ENCODE peak calls at places on chromosomes 5 and 9, in five cellular contexts. F is hepatocyte, H is GM10248, J is fibroblast of lung, R is A549. I is an unnamed sample.

GRCh38 chr9:134955801-134956200 is 38.1 kb upstream of the FCN1 start:
- DNase-seq in H (no peak), J (no peak), F (no peak), R (no peak), I (no peak)

GRCh38 chr9:18861599-18862546 is 171.1 kb downstream of the SAXO1 start:
- DNase-seq in R (no peak), H (no peak), F (peak), J (peak), I (no peak)

GRCh38 chr5:59893436-59894227 is at the start of gene PDE4D:
- DNase-seq in H (peak), F (peak), J (peak), R (peak), I (peak)

GRCh38 chr9:120348951-120349429 is 231.0 kb downstream of the CDK5RAP2 start:
- DNase-seq in H (peak), R (peak), J (peak), F (peak), I (peak)

GRCh38 chr5:87300744-87301143 is 33.1 kb downstream of the RASA1 start:
- DNase-seq in H (no peak), J (peak), F (peak), R (peak), I (peak)

GRCh38 chr5:170362102-170362501 is 27.1 kb downstream of the KCNMB1 start:
- DNase-seq in J (no peak), R (no peak), H (no peak), F (no peak), I (no peak)

GRCh38 chr5:125612356-125613149 is 810.7 kb upstream of the GRAMD2B start:
- DNase-seq in R (no peak), J (no peak), F (no peak), H (no peak), I (no peak)

GRCh38 chr5:157366741-157367684 is 93.0 kb upstream of the NIPAL4 start:
- DNase-seq in J (peak), H (no peak), F (peak), R (peak), I (peak)

GRCh38 chr5:2136728-2137333 is 254.1 kb upstream of the IRX4 start:
- DNase-seq in H (no peak), J (no peak), F (no peak), R (no peak), I (no peak)

GRCh38 chr9:112012026-112012902 is 115.7 kb downstream of the UGCG start:
- DNase-seq in F (peak), R (peak), J (peak), H (peak), I (peak)

GRCh38 chr9:129958771-129959170 is 84.2 kb downstream of the FNBP1 start:
- DNase-seq in H (no peak), R (no peak), F (no peak), J (no peak), I (no peak)

GRCh38 chr5:32600057-32600622 is 14.8 kb downstream of the SUB1 start:
- DNase-seq in J (peak), F (peak), R (no peak), H (no peak), I (peak)

GRCh38 chr5:31477516-31477915 is 54.4 kb downstream of the DROSHA start:
- DNase-seq in R (no peak), F (no peak), J (peak), H (no peak), I (no peak)

GRCh38 chr9:35616681-35617459 is 1.3 kb downstream of the CD72 start:
- DNase-seq in H (peak), F (peak), J (peak), R (no peak), I (no peak)

GRCh38 chr9:89911721-89912604 is 307.2 kb downstream of the GADD45G start:
- DNase-seq in R (no peak), F (no peak), H (no peak), J (no peak), I (no peak)

GRCh38 chr5:108061941-108062340 is 320.0 kb downstream of the FBXL17 start:
- DNase-seq in J (peak), F (no peak), H (no peak), R (no peak), I (no peak)

GRCh38 chr5:173498286-173498685 is 118.2 kb downstream of the BOD1 start:
- DNase-seq in F (peak), H (no peak), J (peak), R (no peak), I (peak)

GRCh38 chr9:92501671-92502393 is 19.5 kb upstream of the ASPN start:
- DNase-seq in H (peak), J (peak), F (peak), R (peak), I (peak)

GRCh38 chr5:30832519-30832918 is 361.0 kb upstream of the CDH6 start:
- DNase-seq in J (no peak), F (no peak), H (no peak), R (no peak), I (no peak)

GRCh38 chr9:110241491-110242321 is 14.6 kb downstream of the TXN start:
- DNase-seq in J (peak), F (no peak), H (no peak), R (no peak), I (no peak)

GRCh38 chr5:5969942-5970483 is 408.3 kb downstream of the MED10 start:
- DNase-seq in J (no peak), F (no peak), H (no peak), R (no peak), I (no peak)

GRCh38 chr9:136017813-136018190 is 56.6 kb upstream of the UBAC1 start:
- DNase-seq in J (no peak), R (no peak), H (no peak), F (no peak), I (no peak)

GRCh38 chr9:126471084-126471611 is 142.6 kb upstream of the LMX1B start:
- DNase-seq in H (peak), J (peak), R (no peak), F (no peak), I (no peak)

GRCh38 chr9:34629492-34629809 is 585 bp upstream of the ARID3C start:
- DNase-seq in J (no peak), F (no peak), H (no peak), R (no peak), I (no peak)

GRCh38 chr5:100890514-100891008 is 12.5 kb downstream of the ST8SIA4 start:
- DNase-seq in R (no peak), F (no peak), J (peak), H (no peak), I (no peak)

GRCh38 chr5:68161156-68161555 is 54.4 kb upstream of the PIK3R1 start:
- DNase-seq in J (no peak), H (no peak), F (no peak), R (no peak), I (no peak)

GRCh38 chr5:33148076-33148501 is 292.7 kb upstream of the TARS1 start:
- DNase-seq in J (peak), R (peak), H (no peak), F (peak), I (peak)

GRCh38 chr9:97057651-97058050 is 18.7 kb upstream of the CTSV start:
- DNase-seq in F (no peak), R (no peak), J (no peak), H (no peak), I (no peak)

GRCh38 chr5:180090769-180091546 is 19.4 kb upstream of the RNF130 start:
- DNase-seq in R (no peak), H (no peak), F (peak), J (peak), I (no peak)

GRCh38 chr5:158170060-158170459 is 311.1 kb upstream of the CLINT1 start:
- DNase-seq in R (no peak), F (peak), J (no peak), H (no peak), I (no peak)

GRCh38 chr5:10323588-10324488 is 16.1 kb upstream of the CMBL start:
- DNase-seq in J (no peak), H (no peak), F (no peak), R (no peak), I (no peak)

GRCh38 chr5:134245692-134246091 is 19.8 kb upstream of the PPP2CA start:
- DNase-seq in H (no peak), J (no peak), F (no peak), R (no peak), I (no peak)

GRCh38 chr5:134246771-134247329 is 21.0 kb upstream of the PPP2CA start:
- DNase-seq in F (no peak), J (no peak), H (no peak), R (no peak), I (no peak)

GRCh38 chr5:134240421-134240962 is 14.6 kb upstream of the PPP2CA start:
- DNase-seq in H (no peak), R (no peak), J (peak), F (peak), I (peak)

GRCh38 chr5:134245101-134245604 is 19.3 kb upstream of the PPP2CA start:
- DNase-seq in R (no peak), F (peak), J (peak), H (no peak), I (peak)

DNA sequence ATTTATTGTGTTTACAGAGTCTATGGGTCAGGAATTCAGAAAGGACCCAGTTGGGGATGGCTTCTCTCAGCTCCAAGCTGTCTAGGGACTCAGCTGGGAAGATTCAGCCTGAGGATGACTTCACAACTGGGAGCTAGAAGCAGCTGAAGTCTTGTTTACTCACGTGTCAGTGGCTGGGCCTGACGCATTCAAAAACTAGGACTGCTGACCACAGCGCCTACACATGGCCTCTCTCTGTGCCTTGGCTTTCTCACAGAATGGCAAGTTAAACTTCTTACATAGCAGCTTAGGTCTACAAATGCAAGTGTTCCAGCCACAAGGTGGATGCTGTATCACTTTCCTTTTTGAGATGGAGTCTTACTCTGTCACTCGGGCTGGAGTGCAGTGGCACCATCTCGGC is 16.3 kb upstream of the PPP2CA start:
- DNase-seq in F (peak), H (no peak), J (peak), R (no peak), I (peak)
- TF ChIP-seq CTCF in F (no peak), H (no peak), J (no peak), R (no peak), I (no peak)

GRCh38 chr5:142550471-142550870 is 135.4 kb downstream of the FGF1 start:
- DNase-seq in H (no peak), R (no peak), F (no peak), J (no peak), I (no peak)
- TF ChIP-seq CTCF in H (no peak), R (no peak), F (no peak), J (no peak), I (no peak)

DNA sequence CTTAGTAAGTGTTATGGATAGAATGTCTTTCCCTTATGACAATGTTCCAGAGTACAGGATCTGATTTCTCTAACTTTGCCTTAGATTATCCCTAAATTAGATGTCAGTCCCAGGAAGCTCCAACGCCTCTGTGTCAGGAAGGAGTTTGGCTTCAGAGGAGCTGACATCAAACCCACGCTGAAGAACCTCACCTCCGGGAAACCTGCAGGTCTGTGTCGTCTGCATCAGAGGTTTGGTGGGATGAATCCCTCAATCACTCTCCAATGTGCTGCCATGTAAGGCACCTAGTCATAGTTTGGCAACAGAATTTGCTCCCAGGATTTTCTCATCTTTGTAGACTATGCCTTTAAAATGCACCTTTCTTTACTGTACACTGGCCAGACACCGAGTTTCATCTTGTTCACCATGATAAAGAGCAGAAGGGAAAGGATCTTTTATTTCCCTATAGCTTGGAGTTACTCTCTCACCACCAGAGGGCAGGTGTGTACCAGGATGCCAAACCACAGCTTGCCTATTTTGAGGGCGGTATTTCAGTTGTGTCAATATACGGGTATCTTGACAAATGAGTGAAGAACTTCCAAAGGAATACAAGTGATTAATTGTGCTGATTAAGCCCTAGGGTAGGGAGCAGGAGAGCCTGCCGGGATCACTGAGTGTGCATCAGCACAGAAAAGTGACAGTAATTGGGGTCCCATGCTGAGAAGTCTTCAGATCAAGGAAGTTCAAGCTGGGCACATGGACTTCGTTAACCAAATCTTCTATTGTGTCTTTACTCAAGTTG is 23.4 kb downstream of the MINAR2 start:
- DNase-seq in R (peak), J (peak), H (peak), F (peak), I (peak)
- TF ChIP-seq CTCF in R (peak), J (peak), H (peak), F (peak), I (peak)

DNA sequence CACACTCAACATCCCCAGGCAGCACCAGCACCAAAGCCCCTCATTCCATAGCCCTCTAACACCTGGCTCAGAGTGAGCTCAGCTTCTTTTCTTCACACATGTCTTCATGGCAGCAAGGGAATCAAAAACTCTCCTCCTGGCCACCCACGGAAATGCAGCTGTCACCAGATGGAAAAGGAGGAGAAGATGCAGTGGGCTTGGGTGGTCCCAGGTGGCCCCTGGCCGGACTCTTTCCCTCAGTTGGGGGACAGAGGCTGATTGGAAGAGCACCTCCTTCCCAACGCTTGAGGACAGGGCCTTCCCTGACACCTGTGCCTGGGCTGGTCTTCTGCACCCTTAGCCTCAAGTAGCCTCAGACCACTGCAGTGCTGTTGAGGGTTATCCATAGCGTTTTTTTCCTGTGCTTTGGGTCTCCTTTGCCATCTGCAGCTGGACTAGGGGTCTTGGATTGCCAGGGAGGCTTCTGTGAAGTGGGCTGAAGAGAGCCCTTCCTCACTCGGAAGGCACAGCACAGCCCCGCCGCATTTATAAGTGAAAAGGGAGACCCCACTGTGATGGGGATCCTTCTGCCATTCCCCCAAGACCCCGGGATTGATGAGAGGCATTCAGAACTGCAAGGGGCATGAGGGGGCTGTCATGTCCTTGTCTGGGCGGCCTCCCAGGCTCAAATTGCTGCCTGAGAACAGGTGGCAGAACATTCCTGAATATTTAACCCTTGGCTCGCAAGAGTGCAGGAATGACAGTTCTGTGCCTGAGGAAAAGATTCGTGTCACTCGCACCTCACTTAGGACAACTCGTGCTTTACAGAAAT is 200.0 kb downstream of the AUH start:
- DNase-seq in J (no peak), H (no peak), R (no peak), F (no peak), I (no peak)
- TF ChIP-seq CTCF in J (no peak), H (no peak), R (no peak), F (no peak), I (peak)

GRCh38 chr5:150561192-150561512 is 53.2 kb downstream of the NDST1 start:
- DNase-seq in R (no peak), F (no peak), H (no peak), J (no peak), I (no peak)
- TF ChIP-seq CTCF in R (peak), F (no peak), H (no peak), J (no peak), I (peak)

GRCh38 chr5:163463063-163463435 is 2.6 kb downstream of the HMMR start:
- DNase-seq in F (no peak), H (no peak), J (peak), R (no peak), I (no peak)

GRCh38 chr5:163458778-163459405 is 1.0 kb downstream of the NUDCD2 start:
- DNase-seq in J (peak), H (no peak), F (no peak), R (no peak), I (no peak)

GRCh38 chr5:163459465-163459887 is 426 bp downstream of the NUDCD2 start:
- DNase-seq in J (no peak), F (no peak), H (no peak), R (no peak), I (no peak)

GRCh38 chr5:163460562-163461176 is at the start of gene HMMR:
- DNase-seq in R (no peak), H (no peak), F (peak), J (peak), I (no peak)

DNA sequence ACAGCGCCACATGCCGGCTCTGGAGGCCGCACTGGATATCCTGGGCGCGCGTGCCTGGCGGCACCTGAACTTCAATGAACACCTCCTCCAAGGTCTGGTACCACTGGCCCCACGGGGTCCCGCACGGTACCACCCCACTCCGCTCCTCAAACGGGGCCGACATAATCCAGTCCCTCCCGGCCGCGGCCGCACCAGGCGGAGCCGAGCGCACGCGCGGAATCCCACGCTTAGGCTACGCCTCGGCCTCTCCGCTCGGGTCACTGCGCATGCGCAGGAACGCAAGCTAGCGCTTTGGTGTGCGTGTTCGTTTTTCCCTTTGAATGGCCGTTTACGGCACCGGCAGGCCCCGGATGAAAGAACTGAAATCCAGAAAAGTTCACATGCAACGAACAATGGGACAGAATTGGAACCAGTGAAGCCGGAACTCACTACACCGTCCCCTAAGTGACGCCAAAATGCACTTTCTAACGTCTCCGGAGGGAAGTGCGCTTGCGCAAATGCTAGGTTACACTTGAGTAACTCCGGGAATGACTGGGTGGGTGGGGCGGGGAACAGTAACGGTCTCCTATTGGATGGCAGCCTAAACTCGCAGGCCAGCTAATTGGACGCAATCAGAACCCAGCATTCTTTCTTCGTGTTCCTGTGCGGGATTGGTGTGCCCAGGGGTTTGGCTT is at the start of gene NUDCD2:
- DNase-seq in F (peak), R (peak), H (peak), J (peak), I (peak)
- TF ChIP-seq CTCF in F (peak), R (peak), H (peak), J (no peak), I (peak)

GRCh38 chr5:61340775-61341361 is 8.8 kb downstream of the ZSWIM6 start:
- DNase-seq in J (no peak), H (no peak), F (no peak), R (no peak), I (no peak)
- TF ChIP-seq CTCF in J (no peak), H (no peak), F (no peak), R (no peak), I (no peak)

GRCh38 chr5:140348104-140348503 is 1.7 kb upstream of the HBEGF start:
- DNase-seq in J (no peak), F (no peak), R (no peak), H (no peak), I (no peak)

GRCh38 chr5:140347382-140347781 is 979 bp upstream of the HBEGF start:
- DNase-seq in J (no peak), F (no peak), H (no peak), R (no peak), I (no peak)

GRCh38 chr5:140344683-140345423 is 1.6 kb downstream of the HBEGF start:
- DNase-seq in J (no peak), F (peak), R (peak), H (no peak), I (no peak)

GRCh38 chr5:140346348-140347221 is at the start of gene HBEGF:
- DNase-seq in F (peak), R (peak), H (peak), J (peak), I (peak)

GRCh38 chr5:140345919-140346347 is 470 bp downstream of the HBEGF start:
- DNase-seq in R (peak), J (peak), H (peak), F (peak), I (peak)
- TF ChIP-seq CTCF in R (peak), J (peak), H (no peak), F (peak), I (peak)

I was measured in HFFc6.